ENCODE peak calls at places on chromosomes 2 and 18, in nine cellular contexts. One of them, this sample, is unnamed.

GRCh38 chr2:157536815-157537214 is 91.8 kb downstream of the ACVR1C start:
- DNase-seq in sigmoid colon: no peak
- DNase-seq in suprapubic skin: no peak
- DNase-seq in K562: no peak
- DNase-seq in stomach: no peak
- DNase-seq in upper lobe of left lung: no peak
- DNase-seq in tibial nerve: no peak
- DNase-seq in H1: no peak
- DNase-seq in A549: no peak
- DNase-seq in this sample: no peak

GRCh38 chr2:8197101-8197500 is 484.8 kb upstream of the ID2 start:
- DNase-seq in upper lobe of left lung: no peak
- DNase-seq in stomach: no peak
- DNase-seq in A549: no peak
- DNase-seq in H1: no peak
- DNase-seq in tibial nerve: no peak
- DNase-seq in suprapubic skin: no peak
- DNase-seq in sigmoid colon: no peak
- DNase-seq in K562: no peak
- DNase-seq in this sample: no peak

GRCh38 chr2:238645095-238645494 is 202.8 kb upstream of the TWIST2 start:
- DNase-seq in upper lobe of left lung: no peak
- DNase-seq in stomach: no peak
- DNase-seq in A549: no peak
- DNase-seq in tibial nerve: no peak
- DNase-seq in sigmoid colon: no peak
- DNase-seq in H1: no peak
- DNase-seq in K562: no peak
- DNase-seq in suprapubic skin: no peak
- DNase-seq in this sample: no peak

GRCh38 chr18:46239549-46239948 is 135.4 kb downstream of the HAUS1 start:
- DNase-seq in tibial nerve: no peak
- DNase-seq in suprapubic skin: no peak
- DNase-seq in H1: no peak
- DNase-seq in K562: no peak
- DNase-seq in stomach: no peak
- DNase-seq in upper lobe of left lung: no peak
- DNase-seq in sigmoid colon: no peak
- DNase-seq in A549: no peak
- DNase-seq in this sample: no peak

GRCh38 chr2:145638675-145639074 is 1118.8 kb upstream of the ZEB2 start:
- DNase-seq in sigmoid colon: no peak
- DNase-seq in A549: no peak
- DNase-seq in suprapubic skin: no peak
- DNase-seq in upper lobe of left lung: no peak
- DNase-seq in stomach: no peak
- DNase-seq in K562: peak
- DNase-seq in tibial nerve: no peak
- DNase-seq in H1: no peak
- DNase-seq in this sample: no peak

GRCh38 chr2:27496357-27497287 is at the start of gene GCKR:
- DNase-seq in suprapubic skin: no peak
- DNase-seq in K562: peak
- DNase-seq in upper lobe of left lung: no peak
- DNase-seq in sigmoid colon: no peak
- DNase-seq in stomach: peak
- DNase-seq in A549: peak
- DNase-seq in H1: no peak
- DNase-seq in tibial nerve: no peak
- DNase-seq in this sample: no peak

GRCh38 chr2:173414823-173415322 is 60.2 kb downstream of the CDCA7 start:
- DNase-seq in upper lobe of left lung: no peak
- DNase-seq in suprapubic skin: no peak
- DNase-seq in sigmoid colon: no peak
- DNase-seq in K562: no peak
- DNase-seq in stomach: no peak
- DNase-seq in tibial nerve: no peak
- DNase-seq in H1: no peak
- DNase-seq in A549: peak
- DNase-seq in this sample: no peak

GRCh38 chr18:26482567-26482966 is 65.8 kb downstream of the KCTD1 start:
- DNase-seq in upper lobe of left lung: no peak
- DNase-seq in stomach: no peak
- DNase-seq in H1: peak
- DNase-seq in sigmoid colon: no peak
- DNase-seq in K562: no peak
- DNase-seq in suprapubic skin: no peak
- DNase-seq in A549: peak
- DNase-seq in tibial nerve: no peak
- DNase-seq in this sample: no peak

DNA sequence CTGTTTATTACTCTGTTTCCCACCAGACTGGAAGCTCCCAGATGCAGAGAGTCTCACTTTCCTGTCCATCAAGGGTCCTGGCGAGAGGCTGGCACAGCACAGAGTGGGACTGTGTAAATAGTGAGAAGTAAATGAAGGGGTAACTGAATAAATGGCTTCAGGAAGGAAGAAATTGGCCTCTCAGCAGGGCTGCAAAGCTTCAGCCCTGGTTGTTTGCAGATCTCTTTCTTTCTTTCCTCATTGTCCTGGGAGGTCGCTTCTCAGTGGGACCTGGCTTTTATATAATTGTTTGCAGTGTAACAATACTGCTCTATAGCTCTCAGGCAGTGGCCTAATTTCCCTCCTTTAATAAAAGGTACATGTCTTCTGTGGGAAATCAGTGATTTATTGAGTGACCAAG is 74.9 kb upstream of the GPR45 start:
- DNase-seq in sigmoid colon: no peak
- DNase-seq in stomach: no peak
- DNase-seq in suprapubic skin: no peak
- DNase-seq in K562: no peak
- DNase-seq in tibial nerve: no peak
- DNase-seq in A549: no peak
- DNase-seq in upper lobe of left lung: no peak
- DNase-seq in H1: no peak
- DNase-seq in this sample: no peak
- H3K4me3 ChIP-seq in sigmoid colon: no peak
- H3K4me3 ChIP-seq in stomach: no peak
- H3K4me3 ChIP-seq in suprapubic skin: no peak
- H3K4me3 ChIP-seq in K562: no peak
- H3K4me3 ChIP-seq in tibial nerve: no peak
- H3K4me3 ChIP-seq in A549: no peak
- H3K4me3 ChIP-seq in upper lobe of left lung: no peak
- H3K4me3 ChIP-seq in H1: no peak
- H3K4me3 ChIP-seq in this sample: no peak

GRCh38 chr18:79402977-79403722 is 7.4 kb downstream of the NFATC1 start:
- DNase-seq in upper lobe of left lung: peak
- DNase-seq in K562: no peak
- DNase-seq in stomach: peak
- DNase-seq in H1: no peak
- DNase-seq in A549: no peak
- DNase-seq in suprapubic skin: no peak
- DNase-seq in sigmoid colon: peak
- DNase-seq in tibial nerve: peak
- DNase-seq in this sample: no peak
- TF ChIP-seq POLR2A in upper lobe of left lung: no peak
- TF ChIP-seq POLR2A in K562: no peak
- TF ChIP-seq POLR2A in stomach: no peak
- TF ChIP-seq POLR2A in H1: no peak
- TF ChIP-seq POLR2A in A549: no peak
- TF ChIP-seq POLR2A in suprapubic skin: no peak
- TF ChIP-seq POLR2A in sigmoid colon: no peak
- TF ChIP-seq POLR2A in tibial nerve: peak
- TF ChIP-seq POLR2A in this sample: no peak

GRCh38 chr2:136920652-136921333 is 155.4 kb downstream of the THSD7B start:
- DNase-seq in upper lobe of left lung: peak
- DNase-seq in sigmoid colon: no peak
- DNase-seq in tibial nerve: no peak
- DNase-seq in K562: no peak
- DNase-seq in A549: no peak
- DNase-seq in H1: no peak
- DNase-seq in stomach: no peak
- DNase-seq in suprapubic skin: no peak
- DNase-seq in this sample: no peak

GRCh38 chr2:136919682-136920081 is 154.3 kb downstream of the THSD7B start:
- DNase-seq in tibial nerve: no peak
- DNase-seq in suprapubic skin: no peak
- DNase-seq in H1: no peak
- DNase-seq in A549: no peak
- DNase-seq in sigmoid colon: no peak
- DNase-seq in stomach: no peak
- DNase-seq in upper lobe of left lung: peak
- DNase-seq in K562: no peak
- DNase-seq in this sample: no peak

GRCh38 chr2:136917281-136917680 is 151.9 kb downstream of the THSD7B start:
- DNase-seq in suprapubic skin: no peak
- DNase-seq in sigmoid colon: no peak
- DNase-seq in K562: no peak
- DNase-seq in stomach: no peak
- DNase-seq in H1: peak
- DNase-seq in tibial nerve: no peak
- DNase-seq in A549: no peak
- DNase-seq in upper lobe of left lung: no peak
- DNase-seq in this sample: no peak

DNA sequence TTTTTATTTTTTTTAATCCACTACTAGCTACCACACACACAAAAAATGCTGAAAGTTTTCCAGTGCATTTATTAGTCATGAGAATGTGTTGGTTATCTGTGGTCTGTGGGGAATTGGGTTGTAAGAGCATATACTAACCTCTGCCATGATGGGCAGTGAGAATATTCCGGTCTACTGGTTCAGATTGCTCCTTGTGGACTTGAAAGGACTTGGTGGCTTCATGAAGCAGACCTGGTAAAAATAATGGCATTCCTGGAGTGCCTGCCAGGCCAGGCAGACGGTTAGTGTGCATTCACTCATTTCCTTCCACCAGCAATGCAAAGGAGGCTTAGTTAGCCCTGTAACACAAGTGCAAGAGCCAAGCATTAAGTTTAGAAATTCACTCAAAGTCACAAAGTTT is 150.8 kb downstream of the THSD7B start:
- DNase-seq in sigmoid colon: no peak
- DNase-seq in H1: no peak
- DNase-seq in A549: no peak
- DNase-seq in stomach: no peak
- DNase-seq in K562: no peak
- DNase-seq in suprapubic skin: no peak
- DNase-seq in upper lobe of left lung: no peak
- DNase-seq in tibial nerve: no peak
- DNase-seq in this sample: no peak
- TF ChIP-seq EP300 in sigmoid colon: no peak
- TF ChIP-seq EP300 in H1: no peak
- TF ChIP-seq EP300 in A549: no peak
- TF ChIP-seq EP300 in stomach: no peak
- TF ChIP-seq EP300 in K562: no peak
- TF ChIP-seq EP300 in suprapubic skin: no peak
- TF ChIP-seq EP300 in upper lobe of left lung: no peak
- TF ChIP-seq EP300 in tibial nerve: no peak
- TF ChIP-seq EP300 in this sample: no peak

DNA sequence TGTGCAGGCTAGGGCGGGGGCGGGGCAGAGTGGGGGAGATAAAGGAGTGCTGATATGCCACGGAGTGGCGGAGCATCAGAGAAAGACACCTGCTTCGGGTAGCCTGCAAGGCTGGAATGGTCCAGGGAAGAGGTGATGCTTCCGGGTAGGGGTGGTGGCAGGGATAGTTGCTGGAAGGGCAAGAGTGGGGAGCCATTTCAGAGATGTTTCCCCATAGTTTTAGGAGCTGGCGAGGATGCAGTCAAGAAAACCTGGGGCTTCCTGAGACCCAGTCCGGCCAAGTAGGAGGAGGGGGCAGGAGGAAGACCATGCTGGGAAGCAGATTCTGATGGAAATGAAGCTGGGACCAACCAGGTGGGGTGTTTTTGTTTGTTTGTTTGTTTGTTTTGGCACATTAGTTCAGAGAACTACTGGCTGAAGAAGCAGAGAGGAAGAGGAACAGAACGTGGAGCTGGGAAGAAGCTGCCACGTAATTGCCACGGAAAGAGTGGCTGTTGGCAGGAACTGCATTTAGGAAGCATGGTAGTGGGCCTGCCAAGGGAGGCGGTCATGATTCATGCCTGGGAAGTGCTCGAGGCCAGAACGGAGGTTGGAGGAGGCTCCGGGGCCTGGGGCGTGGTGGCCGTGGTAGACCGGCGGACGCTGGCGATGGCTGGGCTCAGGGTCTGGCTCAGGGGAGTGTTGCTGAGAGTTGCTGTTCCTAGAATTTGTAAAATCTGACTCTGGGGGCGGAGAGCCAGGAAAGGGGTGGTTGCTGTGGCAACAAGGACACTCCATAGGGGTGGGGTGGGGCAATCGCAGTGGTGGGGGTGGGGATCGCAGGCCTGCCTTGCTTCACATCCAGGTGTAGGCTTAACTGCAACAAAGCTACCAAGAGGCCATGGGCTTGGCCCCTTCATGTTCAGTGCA is 8.6 kb upstream of the INPP5D start:
- DNase-seq in sigmoid colon: no peak
- DNase-seq in suprapubic skin: peak
- DNase-seq in A549: no peak
- DNase-seq in K562: peak
- DNase-seq in tibial nerve: no peak
- DNase-seq in upper lobe of left lung: peak
- DNase-seq in stomach: no peak
- DNase-seq in H1: peak
- DNase-seq in this sample: peak
- H3K4me3 ChIP-seq in sigmoid colon: no peak
- H3K4me3 ChIP-seq in suprapubic skin: no peak
- H3K4me3 ChIP-seq in A549: no peak
- H3K4me3 ChIP-seq in K562: no peak
- H3K4me3 ChIP-seq in tibial nerve: no peak
- H3K4me3 ChIP-seq in upper lobe of left lung: no peak
- H3K4me3 ChIP-seq in stomach: no peak
- H3K4me3 ChIP-seq in H1: peak
- H3K4me3 ChIP-seq in this sample: no peak

This sample was measured in ovary.